ENCODE peak calls at places on chromosomes 5 and 9, in six cellular contexts. Y is hippocampal formation, H is skeletal muscle cell, F is EH, M is NCI-H1930, U is posterior vena cava. B is an unnamed sample.

GRCh38 chr5:44774279-44774880 is 34.4 kb upstream of the MRPS30 start:
- DNase-seq in H (peak; percentile 10), U (no peak), M (peak; percentile 12), Y (peak; percentile 71), F (peak; percentile 49), B (no peak)

GRCh38 chr5:32506809-32507208 is 62.3 kb upstream of the ZFR start:
- DNase-seq in U (no peak), H (no peak), Y (no peak), M (no peak), F (peak; percentile 98), B (peak; percentile 37)

GRCh38 chr9:133148351-133149129 is 15.2 kb downstream of the GBGT1 start:
- DNase-seq in Y (no peak), F (peak; percentile 51), U (peak; percentile 91), H (no peak), M (no peak), B (peak; percentile 68)

GRCh38 chr5:6713274-6714181 is at the start of gene TENT4A:
- DNase-seq in Y (no peak), M (no peak), U (peak; percentile 82), F (no peak), H (no peak), B (peak; percentile 54)

GRCh38 chr5:138180183-138180782 is 1.4 kb downstream of the KIF20A start:
- DNase-seq in Y (no peak), F (peak; percentile 78), M (no peak), H (peak; percentile 18), U (no peak), B (no peak)

GRCh38 chr5:110594866-110595265 is 131.6 kb downstream of the TMEM232 start:
- DNase-seq in H (no peak), F (no peak), M (no peak), Y (no peak), U (peak; percentile 68), B (no peak)

GRCh38 chr5:126366199-126366560 is 57.0 kb upstream of the GRAMD2B start:
- DNase-seq in H (no peak), Y (no peak), M (no peak), U (no peak), F (no peak), B (no peak)

GRCh38 chr9:89319015-89319905 is 960 bp downstream of the SECISBP2 start:
- DNase-seq in U (no peak), M (no peak), H (no peak), F (peak; percentile 27), Y (no peak), B (no peak)

GRCh38 chr9:77725051-77725702 is 77.1 kb upstream of the GNA14 start:
- DNase-seq in H (no peak), U (no peak), M (no peak), Y (no peak), F (no peak), B (no peak)

GRCh38 chr5:53069626-53070025 is 39.9 kb downstream of the MOCS2 start:
- DNase-seq in U (no peak), H (peak; percentile 51), F (peak; percentile 81), Y (no peak), M (no peak), B (no peak)

GRCh38 chr9:129456549-129457324 is 164.2 kb downstream of the C9orf50 start:
- DNase-seq in M (no peak), U (no peak), H (no peak), F (no peak), Y (no peak), B (no peak)

GRCh38 chr9:15354713-15355112 is 47.7 kb upstream of the TTC39B start:
- DNase-seq in M (no peak), F (no peak), Y (no peak), H (no peak), U (no peak), B (no peak)

GRCh38 chr5:137231535-137231934 is 267.6 kb downstream of the SPOCK1 start:
- DNase-seq in H (no peak), M (no peak), U (no peak), Y (no peak), F (peak; percentile 64), B (no peak)

GRCh38 chr9:106286249-106286648 is 576.7 kb upstream of the ZNF462 start:
- DNase-seq in H (peak; percentile 7), Y (peak; percentile 66), F (no peak), U (no peak), M (no peak), B (no peak)

GRCh38 chr9:129702563-129702962 is 37.1 kb downstream of the PRRX2 start:
- DNase-seq in M (no peak), H (no peak), Y (no peak), U (no peak), F (peak; percentile 97), B (no peak)

GRCh38 chr9:97910273-97910844 is 11.9 kb downstream of the TRMO start:
- DNase-seq in U (no peak), Y (no peak), F (no peak), H (no peak), M (no peak), B (no peak)

GRCh38 chr9:93261281-93261680 is 77.3 kb downstream of the WNK2 start:
- DNase-seq in M (no peak), H (no peak), F (no peak), Y (no peak), U (no peak), B (no peak)

GRCh38 chr9:133891741-133892140 is 100.4 kb downstream of the VAV2 start:
- DNase-seq in M (no peak), F (no peak), U (no peak), H (no peak), Y (no peak), B (no peak)

GRCh38 chr5:67355135-67355729 is 158.6 kb upstream of the CD180 start:
- DNase-seq in Y (no peak), H (no peak), M (no peak), F (no peak), U (no peak), B (no peak)

GRCh38 chr9:12818431-12819000 is 43.7 kb downstream of the LURAP1L start:
- DNase-seq in M (no peak), H (no peak), Y (no peak), U (no peak), F (no peak), B (no peak)

GRCh38 chr9:80134487-80134886 is 562.7 kb downstream of the TLE4 start:
- DNase-seq in M (no peak), F (no peak), U (no peak), Y (no peak), H (no peak), B (no peak)

GRCh38 chr5:56264417-56265025 is 31.4 kb upstream of the ANKRD55 start:
- DNase-seq in M (no peak), F (peak; percentile 54), U (no peak), H (no peak), Y (no peak), B (no peak)

GRCh38 chr9:109411069-109411761 is 86.9 kb downstream of the PTPN3 start:
- DNase-seq in F (no peak), M (no peak), H (no peak), U (no peak), Y (no peak), B (no peak)

GRCh38 chr5:61051267-61051666 is 106.3 kb downstream of the NDUFAF2 start:
- DNase-seq in U (no peak), Y (no peak), F (peak; percentile 80), H (peak; percentile 26), M (no peak), B (no peak)

GRCh38 chr5:144377207-144377606 is 206.5 kb downstream of the KCTD16 start:
- DNase-seq in U (no peak), Y (no peak), H (no peak), F (no peak), M (no peak), B (no peak)

GRCh38 chr9:109245300-109245897 is 75.5 kb downstream of the EPB41L4B start:
- DNase-seq in F (no peak), M (no peak), Y (no peak), U (no peak), H (no peak), B (no peak)

GRCh38 chr9:114694719-114695269 is 12.8 kb upstream of the TEX48 start:
- DNase-seq in H (no peak), M (no peak), U (no peak), Y (no peak), F (no peak), B (no peak)

GRCh38 chr5:83608122-83608521 is 112.5 kb downstream of the HAPLN1 start:
- DNase-seq in U (no peak), Y (peak; percentile 80), M (no peak), H (no peak), F (peak; percentile 41), B (no peak)

GRCh38 chr9:385818-386398 is 171.2 kb downstream of the DOCK8 start:
- DNase-seq in F (peak; percentile 41), M (peak; percentile 54), Y (peak; percentile 76), H (no peak), U (no peak), B (peak; percentile 58)

GRCh38 chr5:145587308-145588071 is 247.7 kb downstream of the PRELID2 start:
- DNase-seq in M (no peak), U (no peak), H (peak; percentile 63), Y (no peak), F (peak; percentile 83), B (no peak)

GRCh38 chr5:66647146-66647856 is 51.1 kb downstream of the MAST4 start:
- DNase-seq in M (no peak), F (no peak), H (no peak), U (no peak), Y (no peak), B (no peak)

GRCh38 chr5:38756068-38756467 is 89.7 kb upstream of the OSMR start:
- DNase-seq in F (no peak), Y (no peak), M (no peak), U (no peak), H (no peak), B (no peak)

GRCh38 chr5:56659991-56660390 is 155.4 kb upstream of the MAP3K1 start:
- DNase-seq in M (no peak), F (no peak), Y (peak; percentile 62), U (no peak), H (no peak), B (no peak)

GRCh38 chr5:149002053-149002452 is 60.8 kb downstream of the SH3TC2 start:
- DNase-seq in U (no peak), Y (no peak), M (no peak), F (peak; percentile 100), H (peak; percentile 99), B (no peak)

GRCh38 chr9:96021616-96022444 is 146.3 kb downstream of the ERCC6L2 start:
- DNase-seq in H (no peak), Y (no peak), F (no peak), U (no peak), M (no peak), B (no peak)

GRCh38 chr5:131759704-131760103 is 37.1 kb downstream of the FNIP1 start:
- DNase-seq in M (no peak), F (no peak), U (no peak), H (no peak), Y (no peak), B (no peak)

GRCh38 chr9:23375511-23375910 is 450.5 kb downstream of the ELAVL2 start:
- DNase-seq in H (no peak), U (no peak), M (no peak), F (no peak), Y (no peak), B (no peak)

GRCh38 chr9:36870960-36871359 is 163.1 kb downstream of the PAX5 start:
- DNase-seq in Y (no peak), F (no peak), H (no peak), U (peak; percentile 35), M (no peak), B (no peak)

GRCh38 chr9:12740845-12741244 is 34.0 kb upstream of the LURAP1L start:
- DNase-seq in U (no peak), F (peak; percentile 7), Y (no peak), M (no peak), H (no peak), B (no peak)